ENCODE peak calls at places on chromosomes 7 and 10, in ten cellular contexts. One of them, this sample, is unnamed.
A peak's percentile ranks its signal among the peaks of the same experiment; 100 is the strongest.

GRCh38 chr10:133278577-133279265 is 2.1 kb upstream of the ADAM8 start:
- DNase-seq in A549: no peak
- DNase-seq in adrenal gland: no peak
- DNase-seq in endothelial cell of umbilical vein: no peak
- DNase-seq in HCT116: no peak
- DNase-seq in body of pancreas: peak; percentile 92
- DNase-seq in lower leg skin: no peak
- DNase-seq in transverse colon: peak; percentile 75
- DNase-seq in GM12878: no peak
- DNase-seq in NB4: peak; percentile 98
- DNase-seq in this sample: peak; percentile 52

GRCh38 chr7:46357290-46357689 is 436.2 kb upstream of the IGFBP3 start:
- DNase-seq in A549: no peak
- DNase-seq in adrenal gland: no peak
- DNase-seq in endothelial cell of umbilical vein: no peak
- DNase-seq in HCT116: no peak
- DNase-seq in body of pancreas: no peak
- DNase-seq in lower leg skin: no peak
- DNase-seq in transverse colon: no peak
- DNase-seq in GM12878: no peak
- DNase-seq in NB4: no peak
- DNase-seq in this sample: no peak

GRCh38 chr7:13067036-13067435 is 379.6 kb downstream of the ARL4A start:
- DNase-seq in A549: no peak
- DNase-seq in adrenal gland: no peak
- DNase-seq in endothelial cell of umbilical vein: no peak
- DNase-seq in HCT116: no peak
- DNase-seq in body of pancreas: no peak
- DNase-seq in lower leg skin: no peak
- DNase-seq in transverse colon: no peak
- DNase-seq in GM12878: no peak
- DNase-seq in NB4: no peak
- DNase-seq in this sample: no peak

GRCh38 chr10:31032515-31033132 is 959 bp upstream of the ZNF438 start:
- DNase-seq in A549: no peak
- DNase-seq in adrenal gland: no peak
- DNase-seq in endothelial cell of umbilical vein: no peak
- DNase-seq in HCT116: no peak
- DNase-seq in body of pancreas: no peak
- DNase-seq in lower leg skin: peak; percentile 87
- DNase-seq in transverse colon: peak; percentile 24
- DNase-seq in GM12878: no peak
- DNase-seq in NB4: no peak
- DNase-seq in this sample: peak; percentile 20

GRCh38 chr10:4283841-4284610 is 499.0 kb upstream of the KLF6 start:
- DNase-seq in A549: no peak
- DNase-seq in adrenal gland: no peak
- DNase-seq in endothelial cell of umbilical vein: no peak
- DNase-seq in HCT116: no peak
- DNase-seq in body of pancreas: peak; percentile 54
- DNase-seq in lower leg skin: peak; percentile 87
- DNase-seq in transverse colon: peak; percentile 36
- DNase-seq in GM12878: no peak
- DNase-seq in NB4: no peak
- DNase-seq in this sample: peak; percentile 83

GRCh38 chr10:50310560-50311174 is 59.4 kb upstream of the ASAH2 start:
- DNase-seq in A549: peak; percentile 25
- DNase-seq in adrenal gland: no peak
- DNase-seq in endothelial cell of umbilical vein: no peak
- DNase-seq in HCT116: peak; percentile 18
- DNase-seq in body of pancreas: peak; percentile 11
- DNase-seq in lower leg skin: no peak
- DNase-seq in transverse colon: peak; percentile 18
- DNase-seq in GM12878: no peak
- DNase-seq in NB4: peak; percentile 43
- DNase-seq in this sample: no peak

GRCh38 chr7:100048680-100049079 is 894 bp upstream of the ZSCAN21 start:
- DNase-seq in A549: no peak
- DNase-seq in adrenal gland: no peak
- DNase-seq in endothelial cell of umbilical vein: no peak
- DNase-seq in HCT116: no peak
- DNase-seq in body of pancreas: no peak
- DNase-seq in lower leg skin: no peak
- DNase-seq in transverse colon: peak; percentile 22
- DNase-seq in GM12878: no peak
- DNase-seq in NB4: no peak
- DNase-seq in this sample: no peak

GRCh38 chr10:5373321-5373720 is 8.6 kb downstream of the UCN3 start:
- DNase-seq in A549: no peak
- DNase-seq in adrenal gland: no peak
- DNase-seq in endothelial cell of umbilical vein: no peak
- DNase-seq in HCT116: no peak
- DNase-seq in body of pancreas: no peak
- DNase-seq in lower leg skin: no peak
- DNase-seq in transverse colon: no peak
- DNase-seq in GM12878: no peak
- DNase-seq in NB4: no peak
- DNase-seq in this sample: no peak

GRCh38 chr10:101066890-101067355 is 5.1 kb downstream of the KAZALD1 start:
- DNase-seq in A549: peak; percentile 36
- DNase-seq in adrenal gland: no peak
- DNase-seq in endothelial cell of umbilical vein: no peak
- DNase-seq in HCT116: no peak
- DNase-seq in body of pancreas: no peak
- DNase-seq in lower leg skin: no peak
- DNase-seq in transverse colon: no peak
- DNase-seq in GM12878: no peak
- DNase-seq in NB4: no peak
- DNase-seq in this sample: peak; percentile 21

GRCh38 chr10:112926906-112927688 is 22.9 kb upstream of the TCF7L2 start:
- DNase-seq in A549: no peak
- DNase-seq in adrenal gland: no peak
- DNase-seq in endothelial cell of umbilical vein: no peak
- DNase-seq in HCT116: no peak
- DNase-seq in body of pancreas: no peak
- DNase-seq in lower leg skin: no peak
- DNase-seq in transverse colon: no peak
- DNase-seq in GM12878: no peak
- DNase-seq in NB4: no peak
- DNase-seq in this sample: no peak

GRCh38 chr10:110522365-110522988 is 24.8 kb downstream of the DUSP5 start:
- DNase-seq in A549: no peak
- DNase-seq in adrenal gland: no peak
- DNase-seq in endothelial cell of umbilical vein: peak; percentile 29
- DNase-seq in HCT116: no peak
- DNase-seq in body of pancreas: no peak
- DNase-seq in lower leg skin: peak; percentile 6
- DNase-seq in transverse colon: no peak
- DNase-seq in GM12878: no peak
- DNase-seq in NB4: no peak
- DNase-seq in this sample: no peak

GRCh38 chr10:101961591-101962498 is 94.1 kb downstream of the ARMH3 start:
- DNase-seq in A549: no peak
- DNase-seq in adrenal gland: peak; percentile 87
- DNase-seq in endothelial cell of umbilical vein: no peak
- DNase-seq in HCT116: no peak
- DNase-seq in body of pancreas: peak; percentile 76
- DNase-seq in lower leg skin: no peak
- DNase-seq in transverse colon: no peak
- DNase-seq in GM12878: no peak
- DNase-seq in NB4: no peak
- DNase-seq in this sample: peak; percentile 90

GRCh38 chr10:113539789-113540188 is 13.1 kb upstream of the HABP2 start:
- DNase-seq in A549: no peak
- DNase-seq in adrenal gland: peak; percentile 35
- DNase-seq in endothelial cell of umbilical vein: no peak
- DNase-seq in HCT116: no peak
- DNase-seq in body of pancreas: peak; percentile 26
- DNase-seq in lower leg skin: no peak
- DNase-seq in transverse colon: no peak
- DNase-seq in GM12878: no peak
- DNase-seq in NB4: peak; percentile 85
- DNase-seq in this sample: no peak

GRCh38 chr7:98202367-98203195 is 8.7 kb upstream of the BHLHA15 start:
- DNase-seq in A549: no peak
- DNase-seq in adrenal gland: no peak
- DNase-seq in endothelial cell of umbilical vein: no peak
- DNase-seq in HCT116: no peak
- DNase-seq in body of pancreas: no peak
- DNase-seq in lower leg skin: peak; percentile 57
- DNase-seq in transverse colon: peak; percentile 74
- DNase-seq in GM12878: peak; percentile 94
- DNase-seq in NB4: peak; percentile 95
- DNase-seq in this sample: no peak

GRCh38 chr10:101656915-101657314 is 38.1 kb downstream of the FBXW4 start:
- DNase-seq in A549: no peak
- DNase-seq in adrenal gland: no peak
- DNase-seq in endothelial cell of umbilical vein: no peak
- DNase-seq in HCT116: no peak
- DNase-seq in body of pancreas: no peak
- DNase-seq in lower leg skin: no peak
- DNase-seq in transverse colon: no peak
- DNase-seq in GM12878: no peak
- DNase-seq in NB4: no peak
- DNase-seq in this sample: no peak

GRCh38 chr7:54785261-54785660 is 26.2 kb upstream of the SEC61G start:
- DNase-seq in A549: no peak
- DNase-seq in adrenal gland: no peak
- DNase-seq in endothelial cell of umbilical vein: no peak
- DNase-seq in HCT116: no peak
- DNase-seq in body of pancreas: no peak
- DNase-seq in lower leg skin: no peak
- DNase-seq in transverse colon: no peak
- DNase-seq in GM12878: no peak
- DNase-seq in NB4: no peak
- DNase-seq in this sample: no peak

GRCh38 chr10:78184851-78185692 is 151.4 kb downstream of the RPS24 start:
- DNase-seq in A549: no peak
- DNase-seq in adrenal gland: no peak
- DNase-seq in endothelial cell of umbilical vein: no peak
- DNase-seq in HCT116: no peak
- DNase-seq in body of pancreas: no peak
- DNase-seq in lower leg skin: no peak
- DNase-seq in transverse colon: no peak
- DNase-seq in GM12878: no peak
- DNase-seq in NB4: no peak
- DNase-seq in this sample: no peak

GRCh38 chr10:99612167-99612831 is 7.9 kb downstream of the SLC25A28 start:
- DNase-seq in A549: peak; percentile 77
- DNase-seq in adrenal gland: peak; percentile 33
- DNase-seq in endothelial cell of umbilical vein: peak; percentile 71
- DNase-seq in HCT116: peak; percentile 59
- DNase-seq in body of pancreas: peak; percentile 54
- DNase-seq in lower leg skin: no peak
- DNase-seq in transverse colon: peak; percentile 16
- DNase-seq in GM12878: no peak
- DNase-seq in NB4: peak; percentile 71
- DNase-seq in this sample: peak; percentile 26

GRCh38 chr7:22093936-22094335 is 148.2 kb upstream of the CDCA7L start:
- DNase-seq in A549: no peak
- DNase-seq in adrenal gland: no peak
- DNase-seq in endothelial cell of umbilical vein: no peak
- DNase-seq in HCT116: no peak
- DNase-seq in body of pancreas: no peak
- DNase-seq in lower leg skin: no peak
- DNase-seq in transverse colon: no peak
- DNase-seq in GM12878: no peak
- DNase-seq in NB4: no peak
- DNase-seq in this sample: no peak
- TF ChIP-seq CTCF in A549: no peak
- TF ChIP-seq CTCF in adrenal gland: no peak
- TF ChIP-seq CTCF in endothelial cell of umbilical vein: no peak
- TF ChIP-seq CTCF in HCT116: no peak
- TF ChIP-seq CTCF in body of pancreas: no peak
- TF ChIP-seq CTCF in lower leg skin: no peak
- TF ChIP-seq CTCF in transverse colon: no peak
- TF ChIP-seq CTCF in GM12878: no peak
- TF ChIP-seq CTCF in NB4: no peak
- TF ChIP-seq CTCF in this sample: no peak

GRCh38 chr10:80453715-80454525 is at the start of gene TSPAN14:
- DNase-seq in A549: peak; percentile 72
- DNase-seq in adrenal gland: peak; percentile 86
- DNase-seq in endothelial cell of umbilical vein: peak; percentile 83
- DNase-seq in HCT116: no peak
- DNase-seq in body of pancreas: peak; percentile 87
- DNase-seq in lower leg skin: peak; percentile 96
- DNase-seq in transverse colon: peak; percentile 87
- DNase-seq in GM12878: no peak
- DNase-seq in NB4: peak; percentile 84
- DNase-seq in this sample: peak; percentile 86
- TF ChIP-seq POLR2A in A549: peak; percentile 86
- TF ChIP-seq POLR2A in adrenal gland: peak; percentile 60
- TF ChIP-seq POLR2A in endothelial cell of umbilical vein: peak; percentile 76
- TF ChIP-seq POLR2A in HCT116: peak; percentile 43
- TF ChIP-seq POLR2A in body of pancreas: peak; percentile 55
- TF ChIP-seq POLR2A in lower leg skin: no peak
- TF ChIP-seq POLR2A in transverse colon: peak; percentile 61
- TF ChIP-seq POLR2A in GM12878: peak; percentile 74
- TF ChIP-seq POLR2A in NB4: peak; percentile 44
- TF ChIP-seq POLR2A in this sample: peak; percentile 6

GRCh38 chr10:125977206-125977605 is 80.8 kb downstream of the FANK1 start:
- DNase-seq in A549: no peak
- DNase-seq in adrenal gland: no peak
- DNase-seq in endothelial cell of umbilical vein: no peak
- DNase-seq in HCT116: peak; percentile 22
- DNase-seq in body of pancreas: no peak
- DNase-seq in lower leg skin: no peak
- DNase-seq in transverse colon: no peak
- DNase-seq in GM12878: no peak
- DNase-seq in NB4: peak; percentile 52
- DNase-seq in this sample: no peak
- TF ChIP-seq CTCF in A549: no peak
- TF ChIP-seq CTCF in adrenal gland: no peak
- TF ChIP-seq CTCF in endothelial cell of umbilical vein: peak; percentile 24
- TF ChIP-seq CTCF in HCT116: peak; percentile 59
- TF ChIP-seq CTCF in body of pancreas: no peak
- TF ChIP-seq CTCF in lower leg skin: no peak
- TF ChIP-seq CTCF in transverse colon: no peak
- TF ChIP-seq CTCF in GM12878: peak; percentile 49
- TF ChIP-seq CTCF in NB4: peak; percentile 59
- TF ChIP-seq CTCF in this sample: no peak

DNA sequence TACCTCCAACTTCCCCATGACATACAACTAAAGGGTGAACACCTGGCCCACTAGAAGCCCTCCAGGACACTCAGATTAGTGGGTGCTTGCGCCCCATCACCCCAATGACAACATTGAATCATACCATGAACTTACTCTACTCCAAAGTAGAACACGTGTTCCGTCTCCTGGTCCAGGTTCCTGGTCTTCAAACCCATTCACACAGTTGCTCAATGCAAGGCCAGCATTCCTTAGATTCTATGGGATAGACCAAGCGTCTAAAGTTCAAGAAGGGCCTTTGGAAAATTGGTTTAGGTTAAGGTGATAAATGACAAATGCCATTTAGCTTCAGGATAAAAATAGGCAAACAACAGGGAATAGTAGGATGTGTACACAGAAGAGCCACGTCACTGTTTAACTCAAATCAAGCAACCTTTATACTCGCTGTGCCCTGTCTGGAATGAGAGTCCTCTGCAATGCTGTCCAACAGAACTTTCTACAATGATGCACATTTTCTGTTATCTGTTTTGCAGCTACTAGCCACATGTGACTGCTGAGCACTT is 2.3 kb upstream of the RAPGEF5 start:
- DNase-seq in A549: no peak
- DNase-seq in adrenal gland: no peak
- DNase-seq in endothelial cell of umbilical vein: no peak
- DNase-seq in HCT116: no peak
- DNase-seq in body of pancreas: no peak
- DNase-seq in lower leg skin: no peak
- DNase-seq in transverse colon: no peak
- DNase-seq in GM12878: no peak
- DNase-seq in NB4: no peak
- DNase-seq in this sample: no peak
- TF ChIP-seq POLR2A in A549: no peak
- TF ChIP-seq POLR2A in adrenal gland: no peak
- TF ChIP-seq POLR2A in endothelial cell of umbilical vein: no peak
- TF ChIP-seq POLR2A in HCT116: no peak
- TF ChIP-seq POLR2A in body of pancreas: no peak
- TF ChIP-seq POLR2A in lower leg skin: no peak
- TF ChIP-seq POLR2A in transverse colon: no peak
- TF ChIP-seq POLR2A in GM12878: no peak
- TF ChIP-seq POLR2A in NB4: no peak
- TF ChIP-seq POLR2A in this sample: no peak

This sample was measured in testis.